ENCODE peak calls at places on chromosomes 2 and 18, in nine cellular contexts. One of them, this sample, is unnamed.

GRCh38 chr2:231764124-231764523 is 17.0 kb downstream of the PDE6D start:
- DNase-seq in RWPE2: no peak
- DNase-seq in tibial nerve: no peak
- DNase-seq in activated T-cell treated with anti-CD3 and anti-CD28 coated beads, Interleukin-2, amount 50 U/mL, for 72 hours: no peak
- DNase-seq in colonic mucosa: no peak
- DNase-seq in brain pericyte: no peak
- DNase-seq in NCI-H460: no peak
- DNase-seq in tibial artery: no peak
- DNase-seq in PC-3: no peak
- DNase-seq in this sample: no peak

GRCh38 chr2:232134939-232135338 is 173.4 kb downstream of the DIS3L2 start:
- DNase-seq in tibial nerve: no peak
- DNase-seq in brain pericyte: no peak
- DNase-seq in PC-3: peak
- DNase-seq in colonic mucosa: no peak
- DNase-seq in tibial artery: no peak
- DNase-seq in activated T-cell treated with anti-CD3 and anti-CD28 coated beads, Interleukin-2, amount 50 U/mL, for 72 hours: no peak
- DNase-seq in NCI-H460: no peak
- DNase-seq in RWPE2: no peak
- DNase-seq in this sample: no peak

GRCh38 chr2:39696838-39697237 is 31.1 kb downstream of the TMEM178A start:
- DNase-seq in tibial nerve: no peak
- DNase-seq in tibial artery: no peak
- DNase-seq in colonic mucosa: no peak
- DNase-seq in activated T-cell treated with anti-CD3 and anti-CD28 coated beads, Interleukin-2, amount 50 U/mL, for 72 hours: no peak
- DNase-seq in brain pericyte: no peak
- DNase-seq in RWPE2: no peak
- DNase-seq in NCI-H460: no peak
- DNase-seq in PC-3: peak
- DNase-seq in this sample: no peak

GRCh38 chr2:38128653-38129052 is 52.7 kb upstream of the CYP1B1 start:
- DNase-seq in RWPE2: no peak
- DNase-seq in colonic mucosa: no peak
- DNase-seq in NCI-H460: no peak
- DNase-seq in activated T-cell treated with anti-CD3 and anti-CD28 coated beads, Interleukin-2, amount 50 U/mL, for 72 hours: no peak
- DNase-seq in brain pericyte: no peak
- DNase-seq in PC-3: no peak
- DNase-seq in tibial nerve: no peak
- DNase-seq in tibial artery: peak
- DNase-seq in this sample: no peak

GRCh38 chr2:207044380-207044779 is 105.1 kb downstream of the CPO start:
- DNase-seq in NCI-H460: no peak
- DNase-seq in tibial artery: no peak
- DNase-seq in colonic mucosa: no peak
- DNase-seq in RWPE2: no peak
- DNase-seq in brain pericyte: no peak
- DNase-seq in activated T-cell treated with anti-CD3 and anti-CD28 coated beads, Interleukin-2, amount 50 U/mL, for 72 hours: no peak
- DNase-seq in tibial nerve: no peak
- DNase-seq in PC-3: no peak
- DNase-seq in this sample: no peak

GRCh38 chr2:218255441-218255840 is 5.4 kb upstream of the GPBAR1 start:
- DNase-seq in activated T-cell treated with anti-CD3 and anti-CD28 coated beads, Interleukin-2, amount 50 U/mL, for 72 hours: no peak
- DNase-seq in PC-3: no peak
- DNase-seq in brain pericyte: no peak
- DNase-seq in colonic mucosa: no peak
- DNase-seq in tibial nerve: no peak
- DNase-seq in RWPE2: no peak
- DNase-seq in tibial artery: no peak
- DNase-seq in NCI-H460: no peak
- DNase-seq in this sample: no peak

GRCh38 chr2:230590333-230590732 is 122.3 kb upstream of the CAB39 start:
- DNase-seq in colonic mucosa: no peak
- DNase-seq in RWPE2: no peak
- DNase-seq in tibial artery: no peak
- DNase-seq in PC-3: no peak
- DNase-seq in tibial nerve: no peak
- DNase-seq in brain pericyte: no peak
- DNase-seq in NCI-H460: no peak
- DNase-seq in activated T-cell treated with anti-CD3 and anti-CD28 coated beads, Interleukin-2, amount 50 U/mL, for 72 hours: no peak
- DNase-seq in this sample: no peak

GRCh38 chr18:63956755-63957154 is 7.7 kb downstream of the HMSD start:
- DNase-seq in activated T-cell treated with anti-CD3 and anti-CD28 coated beads, Interleukin-2, amount 50 U/mL, for 72 hours: no peak
- DNase-seq in brain pericyte: no peak
- DNase-seq in colonic mucosa: no peak
- DNase-seq in NCI-H460: no peak
- DNase-seq in RWPE2: no peak
- DNase-seq in tibial nerve: no peak
- DNase-seq in tibial artery: no peak
- DNase-seq in PC-3: peak
- DNase-seq in this sample: no peak

GRCh38 chr18:54843302-54843701 is 15.0 kb downstream of the RAB27B start:
- DNase-seq in brain pericyte: no peak
- DNase-seq in RWPE2: no peak
- DNase-seq in PC-3: no peak
- DNase-seq in activated T-cell treated with anti-CD3 and anti-CD28 coated beads, Interleukin-2, amount 50 U/mL, for 72 hours: no peak
- DNase-seq in tibial nerve: no peak
- DNase-seq in tibial artery: no peak
- DNase-seq in NCI-H460: no peak
- DNase-seq in colonic mucosa: no peak
- DNase-seq in this sample: no peak

This sample was measured in Jurkat, Clone E6-1.